ENCODE peak calls at places on chromosomes 1 and 21, in seven cellular contexts. X is AG10803; K is CD8-positive, alpha-beta T cell; A is keratinocyte; Y is left ventricle myocardium inferior; J is adrenal gland; H is fibroblast of villous mesenchyme. L is an unnamed sample.
A peak's percentile ranks its signal among the peaks of the same experiment; 100 is the strongest.

GRCh38 chr1:16173447-16174260 is 17.8 kb upstream of the EPHA2 start:
- DNase-seq in X (peak; percentile 74), K (no peak), A (peak; percentile 99), Y (no peak), J (peak; percentile 80), H (peak; percentile 81), L (no peak)

GRCh38 chr1:236673284-236673919 is 12.9 kb upstream of the ACTN2 start:
- DNase-seq in X (peak; percentile 12), K (no peak), A (no peak), Y (no peak), J (no peak), H (peak; percentile 71), L (no peak)

GRCh38 chr21:26846036-26846931 is 1.1 kb upstream of the ADAMTS1 start:
- DNase-seq in X (peak; percentile 80), K (no peak), A (no peak), Y (peak; percentile 91), J (peak; percentile 70), H (peak; percentile 85), L (no peak)

GRCh38 chr1:79235221-79236002 is 228.9 kb upstream of the ADGRL4 start:
- DNase-seq in X (peak; percentile 15), K (no peak), A (no peak), Y (no peak), J (no peak), H (no peak), L (no peak)

GRCh38 chr1:180040034-180040433 is 85.4 kb downstream of the CEP350 start:
- DNase-seq in X (peak; percentile 74), K (no peak), A (no peak), Y (no peak), J (peak; percentile 34), H (peak; percentile 52), L (no peak)

GRCh38 chr21:42193131-42193671 is 25.7 kb upstream of the ABCG1 start:
- DNase-seq in X (no peak), K (peak; percentile 49), A (no peak), Y (no peak), J (no peak), H (peak; percentile 48), L (no peak)

GRCh38 chr1:160521554-160521953 is 1.5 kb downstream of the SLAMF6 start:
- DNase-seq in X (no peak), K (no peak), A (no peak), Y (no peak), J (no peak), H (no peak), L (no peak)

GRCh38 chr1:54460346-54460745 is 54.2 kb upstream of the SSBP3 start:
- DNase-seq in X (no peak), K (no peak), A (no peak), Y (no peak), J (no peak), H (no peak), L (no peak)

GRCh38 chr1:44784094-44785026 is 3.6 kb downstream of the BEST4 start:
- DNase-seq in X (no peak), K (no peak), A (no peak), Y (no peak), J (no peak), H (no peak), L (peak; percentile 67)

GRCh38 chr1:78114034-78114956 is 68.5 kb downstream of the GIPC2 start:
- DNase-seq in X (peak; percentile 75), K (peak; percentile 37), A (peak; percentile 53), Y (no peak), J (peak; percentile 74), H (peak; percentile 85), L (peak; percentile 60)

GRCh38 chr1:2258996-2259395 is 30.9 kb downstream of the SKI start:
- DNase-seq in X (no peak), K (peak; percentile 40), A (no peak), Y (no peak), J (no peak), H (no peak), L (no peak)

GRCh38 chr1:219926363-219926998 is 1.9 kb downstream of the SLC30A10 start:
- DNase-seq in X (no peak), K (no peak), A (no peak), Y (no peak), J (no peak), H (no peak), L (no peak)

GRCh38 chr1:31769720-31770390 is 5.7 kb upstream of the ADGRB2 start:
- DNase-seq in X (no peak), K (no peak), A (no peak), Y (peak; percentile 67), J (no peak), H (no peak), L (no peak)

GRCh38 chr1:146032613-146033219 is 11.2 kb upstream of the HJV start:
- DNase-seq in X (peak; percentile 61), K (no peak), A (no peak), Y (no peak), J (no peak), H (peak; percentile 57), L (peak; percentile 42)

GRCh38 chr1:9700340-9700739 is 48.8 kb downstream of the PIK3CD start:
- DNase-seq in X (peak; percentile 80), K (no peak), A (no peak), Y (no peak), J (no peak), H (peak; percentile 50), L (no peak)

GRCh38 chr1:42178249-42178648 is 13.7 kb upstream of the GUCA2A start:
- DNase-seq in X (no peak), K (no peak), A (no peak), Y (no peak), J (no peak), H (peak; percentile 40), L (no peak)

GRCh38 chr1:235199441-235199840 is 38.4 kb upstream of the RBM34 start:
- DNase-seq in X (peak; percentile 55), K (no peak), A (no peak), Y (no peak), J (no peak), H (peak; percentile 34), L (no peak)

GRCh38 chr1:9873992-9874391 is 36.1 kb downstream of the CTNNBIP1 start:
- DNase-seq in X (no peak), K (no peak), A (no peak), Y (no peak), J (no peak), H (no peak), L (no peak)

GRCh38 chr1:166858726-166859419 is 17.2 kb downstream of the TADA1 start:
- DNase-seq in X (no peak), K (no peak), A (no peak), Y (no peak), J (no peak), H (no peak), L (no peak)

GRCh38 chr1:50405814-50406213 is 17.4 kb downstream of the DMRTA2 start:
- DNase-seq in X (no peak), K (no peak), A (no peak), Y (no peak), J (no peak), H (no peak), L (no peak)

GRCh38 chr1:159828916-159829634 is 2.4 kb downstream of the SLAMF8 start:
- DNase-seq in X (no peak), K (no peak), A (no peak), Y (peak; percentile 56), J (peak; percentile 52), H (no peak), L (peak; percentile 62)

GRCh38 chr1:48448932-48449331 is 23.1 kb downstream of the SPATA6 start:
- DNase-seq in X (no peak), K (no peak), A (no peak), Y (no peak), J (no peak), H (no peak), L (no peak)

GRCh38 chr1:48450505-48450904 is 21.5 kb downstream of the SPATA6 start:
- DNase-seq in X (no peak), K (no peak), A (no peak), Y (no peak), J (no peak), H (no peak), L (no peak)
- TF ChIP-seq CTCF in X (peak; percentile 19), K (no peak), A (peak; percentile 9), Y (peak; percentile 51), J (peak; percentile 46), H (peak; percentile 28), L (no peak)

GRCh38 chr1:151887028-151887427 is 22.3 kb downstream of the THEM4 start:
- DNase-seq in X (peak; percentile 86), K (no peak), A (peak; percentile 69), Y (no peak), J (no peak), H (peak; percentile 36), L (no peak)

GRCh38 chr1:151882466-151882865 is 26.8 kb downstream of the THEM4 start:
- DNase-seq in X (no peak), K (no peak), A (no peak), Y (no peak), J (no peak), H (no peak), L (no peak)

GRCh38 chr1:151885479-151885878 is 23.8 kb downstream of the THEM4 start:
- DNase-seq in X (no peak), K (no peak), A (no peak), Y (no peak), J (no peak), H (no peak), L (no peak)

GRCh38 chr1:151875419-151876097 is 22.0 kb upstream of the THEM5 start:
- DNase-seq in X (no peak), K (no peak), A (no peak), Y (no peak), J (no peak), H (no peak), L (no peak)

GRCh38 chr1:151881479-151881878 is 27.8 kb downstream of the THEM4 start:
- DNase-seq in X (no peak), K (no peak), A (no peak), Y (no peak), J (no peak), H (no peak), L (no peak)
- TF ChIP-seq CTCF in X (no peak), K (no peak), A (no peak), Y (no peak), J (no peak), H (no peak), L (no peak)

GRCh38 chr1:233172201-233172600 is 123.3 kb downstream of the PCNX2 start:
- DNase-seq in X (peak; percentile 33), K (no peak), A (no peak), Y (no peak), J (peak; percentile 20), H (peak; percentile 63), L (no peak)
- TF ChIP-seq CTCF in X (peak; percentile 35), K (no peak), A (no peak), Y (peak; percentile 68), J (peak; percentile 39), H (peak; percentile 41), L (no peak)

DNA sequence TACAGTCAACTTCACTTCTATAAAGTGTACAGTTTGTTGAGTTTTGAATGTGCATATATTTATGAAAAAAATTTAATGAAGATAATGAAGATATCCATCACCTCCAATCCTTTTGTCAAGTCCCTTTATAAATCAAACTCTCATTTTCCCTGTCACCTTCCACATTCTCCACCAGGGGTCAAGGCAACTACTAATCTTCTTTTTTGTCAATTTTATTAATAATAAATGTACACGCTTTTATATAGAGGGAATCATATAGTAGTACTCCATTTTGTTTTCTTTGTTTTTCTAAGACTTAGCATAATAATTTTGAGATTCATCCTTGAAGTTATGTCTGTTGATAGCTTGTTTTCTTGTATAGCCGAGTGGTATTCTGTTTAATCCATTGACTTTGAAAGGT is 1594.2 kb upstream of the PRMT6 start:
- DNase-seq in X (no peak), K (no peak), A (no peak), Y (no peak), J (no peak), H (no peak), L (no peak)
- TF ChIP-seq CTCF in X (no peak), K (no peak), A (no peak), Y (no peak), J (no peak), H (no peak), L (no peak)